ENCODE peak calls at places on chromosome 2, in nine cellular contexts. One of them, this sample, is unnamed.

GRCh38 chr2:236862961-236863728 is 222.5 kb upstream of the COPS8 start:
- DNase-seq in AG09309: peak; percentile 91
- DNase-seq in NB4: no peak
- DNase-seq in astrocyte of the cerebellum: no peak
- DNase-seq in upper lobe of right lung: no peak
- DNase-seq in sigmoid colon: peak; percentile 19
- DNase-seq in cardiac muscle cell: peak; percentile 53
- DNase-seq in cardiac fibroblast: peak; percentile 57
- DNase-seq in ascending aorta: peak; percentile 43
- DNase-seq in this sample: peak; percentile 95

GRCh38 chr2:65420712-65421431 is 11.5 kb downstream of the SPRED2 start:
- DNase-seq in AG09309: no peak
- DNase-seq in NB4: peak; percentile 86
- DNase-seq in astrocyte of the cerebellum: no peak
- DNase-seq in upper lobe of right lung: no peak
- DNase-seq in sigmoid colon: no peak
- DNase-seq in cardiac muscle cell: peak; percentile 60
- DNase-seq in cardiac fibroblast: peak; percentile 68
- DNase-seq in ascending aorta: no peak
- DNase-seq in this sample: peak; percentile 26

GRCh38 chr2:235598842-235599531 is 105.1 kb downstream of the AGAP1 start:
- DNase-seq in AG09309: no peak
- DNase-seq in NB4: no peak
- DNase-seq in astrocyte of the cerebellum: no peak
- DNase-seq in upper lobe of right lung: no peak
- DNase-seq in sigmoid colon: no peak
- DNase-seq in cardiac muscle cell: no peak
- DNase-seq in cardiac fibroblast: no peak
- DNase-seq in ascending aorta: no peak
- DNase-seq in this sample: no peak

GRCh38 chr2:110717734-110718133 is 14.6 kb upstream of the ACOXL start:
- DNase-seq in AG09309: no peak
- DNase-seq in NB4: no peak
- DNase-seq in astrocyte of the cerebellum: no peak
- DNase-seq in upper lobe of right lung: no peak
- DNase-seq in sigmoid colon: no peak
- DNase-seq in cardiac muscle cell: peak; percentile 66
- DNase-seq in cardiac fibroblast: peak; percentile 69
- DNase-seq in ascending aorta: peak; percentile 80
- DNase-seq in this sample: no peak

GRCh38 chr2:177334940-177335543 is 57.5 kb upstream of the AGPS start:
- DNase-seq in AG09309: no peak
- DNase-seq in NB4: peak; percentile 62
- DNase-seq in astrocyte of the cerebellum: peak; percentile 20
- DNase-seq in upper lobe of right lung: no peak
- DNase-seq in sigmoid colon: no peak
- DNase-seq in cardiac muscle cell: peak; percentile 65
- DNase-seq in cardiac fibroblast: peak; percentile 68
- DNase-seq in ascending aorta: no peak
- DNase-seq in this sample: peak; percentile 54

GRCh38 chr2:8607591-8607990 is 74.3 kb upstream of the ID2 start:
- DNase-seq in AG09309: peak; percentile 86
- DNase-seq in NB4: peak; percentile 42
- DNase-seq in astrocyte of the cerebellum: peak; percentile 73
- DNase-seq in upper lobe of right lung: no peak
- DNase-seq in sigmoid colon: no peak
- DNase-seq in cardiac muscle cell: peak; percentile 21
- DNase-seq in cardiac fibroblast: peak; percentile 49
- DNase-seq in ascending aorta: peak; percentile 62
- DNase-seq in this sample: no peak

GRCh38 chr2:146317959-146318358 is 1526.9 kb upstream of the ACVR2A start:
- DNase-seq in AG09309: peak; percentile 88
- DNase-seq in NB4: peak; percentile 50
- DNase-seq in astrocyte of the cerebellum: no peak
- DNase-seq in upper lobe of right lung: no peak
- DNase-seq in sigmoid colon: no peak
- DNase-seq in cardiac muscle cell: peak; percentile 78
- DNase-seq in cardiac fibroblast: peak; percentile 58
- DNase-seq in ascending aorta: no peak
- DNase-seq in this sample: peak; percentile 79

GRCh38 chr2:164725542-164725941 is 104.3 kb upstream of the GRB14 start:
- DNase-seq in AG09309: no peak
- DNase-seq in NB4: no peak
- DNase-seq in astrocyte of the cerebellum: no peak
- DNase-seq in upper lobe of right lung: no peak
- DNase-seq in sigmoid colon: no peak
- DNase-seq in cardiac muscle cell: no peak
- DNase-seq in cardiac fibroblast: no peak
- DNase-seq in ascending aorta: no peak
- DNase-seq in this sample: no peak

GRCh38 chr2:33727361-33728032 is 128.4 kb upstream of the FAM98A start:
- DNase-seq in AG09309: no peak
- DNase-seq in NB4: no peak
- DNase-seq in astrocyte of the cerebellum: no peak
- DNase-seq in upper lobe of right lung: no peak
- DNase-seq in sigmoid colon: no peak
- DNase-seq in cardiac muscle cell: no peak
- DNase-seq in cardiac fibroblast: no peak
- DNase-seq in ascending aorta: no peak
- DNase-seq in this sample: no peak

GRCh38 chr2:66813976-66814375 is 379.1 kb downstream of the MEIS1 start:
- DNase-seq in AG09309: no peak
- DNase-seq in NB4: no peak
- DNase-seq in astrocyte of the cerebellum: no peak
- DNase-seq in upper lobe of right lung: no peak
- DNase-seq in sigmoid colon: no peak
- DNase-seq in cardiac muscle cell: no peak
- DNase-seq in cardiac fibroblast: no peak
- DNase-seq in ascending aorta: no peak
- DNase-seq in this sample: no peak

GRCh38 chr2:16767789-16768188 is 102.2 kb upstream of the CYRIA start:
- DNase-seq in AG09309: no peak
- DNase-seq in NB4: no peak
- DNase-seq in astrocyte of the cerebellum: no peak
- DNase-seq in upper lobe of right lung: no peak
- DNase-seq in sigmoid colon: no peak
- DNase-seq in cardiac muscle cell: no peak
- DNase-seq in cardiac fibroblast: no peak
- DNase-seq in ascending aorta: no peak
- DNase-seq in this sample: no peak

GRCh38 chr2:31032475-31032874 is 105.8 kb downstream of the GALNT14 start:
- DNase-seq in AG09309: no peak
- DNase-seq in NB4: peak; percentile 59
- DNase-seq in astrocyte of the cerebellum: no peak
- DNase-seq in upper lobe of right lung: no peak
- DNase-seq in sigmoid colon: no peak
- DNase-seq in cardiac muscle cell: no peak
- DNase-seq in cardiac fibroblast: no peak
- DNase-seq in ascending aorta: peak; percentile 58
- DNase-seq in this sample: no peak

GRCh38 chr2:196289000-196289399 is 117.6 kb upstream of the STK17B start:
- DNase-seq in AG09309: no peak
- DNase-seq in NB4: no peak
- DNase-seq in astrocyte of the cerebellum: no peak
- DNase-seq in upper lobe of right lung: no peak
- DNase-seq in sigmoid colon: no peak
- DNase-seq in cardiac muscle cell: no peak
- DNase-seq in cardiac fibroblast: no peak
- DNase-seq in ascending aorta: no peak
- DNase-seq in this sample: no peak

GRCh38 chr2:118889995-118890394 is 42.5 kb upstream of the EN1 start:
- DNase-seq in AG09309: no peak
- DNase-seq in NB4: no peak
- DNase-seq in astrocyte of the cerebellum: no peak
- DNase-seq in upper lobe of right lung: no peak
- DNase-seq in sigmoid colon: no peak
- DNase-seq in cardiac muscle cell: no peak
- DNase-seq in cardiac fibroblast: no peak
- DNase-seq in ascending aorta: no peak
- DNase-seq in this sample: no peak

GRCh38 chr2:172084734-172085459 is 410 bp upstream of the DLX1 start:
- DNase-seq in AG09309: peak; percentile 92
- DNase-seq in NB4: peak; percentile 98
- DNase-seq in astrocyte of the cerebellum: peak; percentile 86
- DNase-seq in upper lobe of right lung: no peak
- DNase-seq in sigmoid colon: peak; percentile 86
- DNase-seq in cardiac muscle cell: peak; percentile 95
- DNase-seq in cardiac fibroblast: peak; percentile 94
- DNase-seq in ascending aorta: no peak
- DNase-seq in this sample: peak; percentile 97

DNA sequence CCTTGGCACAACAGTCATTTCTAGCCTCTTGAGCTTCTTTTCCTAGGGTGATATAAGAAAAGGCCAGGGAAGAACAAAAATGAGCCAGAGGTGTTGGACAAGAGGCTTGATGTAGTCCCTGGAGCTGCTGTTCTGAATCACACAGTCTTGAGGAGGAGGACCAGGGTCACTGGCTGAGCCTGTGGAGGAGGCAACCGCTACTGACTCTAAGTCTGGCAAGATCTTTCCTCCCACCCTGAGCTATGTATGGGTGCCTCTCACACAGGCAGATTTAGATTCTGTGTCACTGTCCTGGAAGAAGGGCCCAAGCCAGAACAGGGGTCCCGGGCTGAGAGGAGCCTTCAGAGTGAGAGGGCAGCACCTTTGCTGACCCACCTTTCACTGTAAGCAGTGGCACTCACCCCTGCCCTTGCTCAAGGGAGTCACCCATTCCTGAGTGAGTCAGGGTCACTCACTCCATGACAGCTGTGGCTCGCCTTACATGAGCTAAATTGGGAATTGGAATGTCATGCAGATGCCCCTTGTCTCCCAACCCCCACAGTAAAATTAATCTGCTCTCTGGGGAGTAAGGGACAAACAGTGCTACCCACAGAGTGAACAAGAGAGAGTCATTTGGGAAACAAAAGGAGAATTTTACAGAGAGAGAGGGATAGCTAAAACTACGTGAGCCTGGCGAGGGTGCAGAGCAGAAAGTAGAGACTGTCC is at the start of gene TRIM54:
- DNase-seq in AG09309: no peak
- DNase-seq in NB4: no peak
- DNase-seq in astrocyte of the cerebellum: no peak
- DNase-seq in upper lobe of right lung: no peak
- DNase-seq in sigmoid colon: no peak
- DNase-seq in cardiac muscle cell: no peak
- DNase-seq in cardiac fibroblast: no peak
- DNase-seq in ascending aorta: no peak
- DNase-seq in this sample: no peak
- H3K4me3 ChIP-seq in AG09309: no peak within 1 kb of the TSS
- H3K4me3 ChIP-seq in NB4: no peak within 1 kb of the TSS
- H3K4me3 ChIP-seq in astrocyte of the cerebellum: no peak within 1 kb of the TSS
- H3K4me3 ChIP-seq in upper lobe of right lung: no peak within 1 kb of the TSS
- H3K4me3 ChIP-seq in sigmoid colon: no peak within 1 kb of the TSS
- H3K4me3 ChIP-seq in cardiac muscle cell: peak within 1 kb of the TSS; percentile 17
- H3K4me3 ChIP-seq in cardiac fibroblast: no peak within 1 kb of the TSS
- H3K4me3 ChIP-seq in ascending aorta: no peak within 1 kb of the TSS
- H3K4me3 ChIP-seq in this sample: no peak within 1 kb of the TSS

GRCh38 chr2:13522096-13522495 is 805.4 kb downstream of the TRIB2 start:
- DNase-seq in AG09309: no peak
- DNase-seq in NB4: no peak
- DNase-seq in astrocyte of the cerebellum: no peak
- DNase-seq in upper lobe of right lung: no peak
- DNase-seq in sigmoid colon: no peak
- DNase-seq in cardiac muscle cell: no peak
- DNase-seq in cardiac fibroblast: no peak
- DNase-seq in ascending aorta: no peak
- DNase-seq in this sample: no peak

GRCh38 chr2:13524492-13524891 is 807.8 kb downstream of the TRIB2 start:
- DNase-seq in AG09309: no peak
- DNase-seq in NB4: no peak
- DNase-seq in astrocyte of the cerebellum: no peak
- DNase-seq in upper lobe of right lung: no peak
- DNase-seq in sigmoid colon: no peak
- DNase-seq in cardiac muscle cell: no peak
- DNase-seq in cardiac fibroblast: no peak
- DNase-seq in ascending aorta: no peak
- DNase-seq in this sample: no peak

DNA sequence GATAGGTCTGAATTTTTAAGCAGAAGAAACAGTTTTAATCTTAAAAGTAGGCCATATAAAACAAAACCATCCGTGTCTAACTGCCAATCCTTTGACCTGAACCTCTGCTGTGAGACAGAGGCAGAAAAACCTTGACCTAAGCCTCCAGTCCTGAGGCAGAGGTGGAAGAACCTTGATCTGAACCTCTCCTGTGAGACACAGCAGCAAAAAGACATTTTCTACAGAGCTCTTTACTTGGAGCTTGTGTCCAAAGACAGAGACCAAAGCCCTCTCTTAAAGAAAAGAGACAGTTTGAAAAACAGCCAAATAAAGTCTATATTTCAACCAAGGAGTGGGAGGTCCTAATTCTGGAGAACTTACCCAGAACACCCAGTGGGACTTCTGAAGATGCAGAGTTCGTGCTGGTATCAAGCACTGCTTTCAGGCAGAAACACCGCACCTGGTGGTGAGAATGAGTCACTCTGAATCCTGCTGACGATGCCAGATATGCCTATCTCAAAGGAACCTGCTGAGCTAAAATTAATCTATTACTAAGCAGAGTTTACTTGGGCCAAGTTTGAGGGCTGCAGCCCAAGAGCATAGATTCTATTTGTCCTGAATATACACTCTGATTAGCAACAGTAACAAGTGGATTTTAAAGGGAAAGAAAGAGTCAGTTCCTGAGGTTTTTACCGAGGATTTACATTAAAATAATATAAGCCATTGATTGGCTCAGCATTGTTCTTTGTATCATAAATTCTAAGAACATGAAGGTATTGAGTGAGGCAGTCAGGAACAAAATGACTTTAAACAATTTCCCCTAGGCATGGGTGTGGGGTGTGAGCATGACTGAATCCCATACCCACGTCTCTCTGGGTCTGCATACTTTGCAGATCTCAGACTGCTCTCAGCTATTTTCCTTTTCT is 806.4 kb downstream of the TRIB2 start:
- DNase-seq in AG09309: no peak
- DNase-seq in NB4: no peak
- DNase-seq in astrocyte of the cerebellum: peak; percentile 47
- DNase-seq in upper lobe of right lung: no peak
- DNase-seq in sigmoid colon: no peak
- DNase-seq in cardiac muscle cell: no peak
- DNase-seq in cardiac fibroblast: no peak
- DNase-seq in ascending aorta: no peak
- DNase-seq in this sample: peak; percentile 86
- TF ChIP-seq CTCF in AG09309: no peak
- TF ChIP-seq CTCF in NB4: no peak
- TF ChIP-seq CTCF in astrocyte of the cerebellum: no peak
- TF ChIP-seq CTCF in upper lobe of right lung: no peak
- TF ChIP-seq CTCF in sigmoid colon: no peak
- TF ChIP-seq CTCF in cardiac muscle cell: no peak
- TF ChIP-seq CTCF in cardiac fibroblast: no peak
- TF ChIP-seq CTCF in ascending aorta: no peak
- TF ChIP-seq CTCF in this sample: peak; percentile 37

GRCh38 chr2:85133751-85134254 is 611 bp downstream of the TCF7L1 start:
- DNase-seq in AG09309: no peak
- DNase-seq in NB4: peak; percentile 61
- DNase-seq in astrocyte of the cerebellum: no peak
- DNase-seq in upper lobe of right lung: peak; percentile 79
- DNase-seq in sigmoid colon: peak; percentile 75
- DNase-seq in cardiac muscle cell: peak; percentile 64
- DNase-seq in cardiac fibroblast: peak; percentile 51
- DNase-seq in ascending aorta: peak; percentile 70
- DNase-seq in this sample: peak; percentile 43
- H3K4me3 ChIP-seq in AG09309: peak overlapping the region; percentile 76
- H3K4me3 ChIP-seq in NB4: peak overlapping the region; percentile 38
- H3K4me3 ChIP-seq in astrocyte of the cerebellum: peak overlapping the region; percentile 68
- H3K4me3 ChIP-seq in upper lobe of right lung: peak overlapping the region; percentile 82
- H3K4me3 ChIP-seq in sigmoid colon: peak overlapping the region; percentile 59
- H3K4me3 ChIP-seq in cardiac muscle cell: peak overlapping the region; percentile 57
- H3K4me3 ChIP-seq in cardiac fibroblast: peak overlapping the region; percentile 82
- H3K4me3 ChIP-seq in ascending aorta: peak overlapping the region; percentile 94
- H3K4me3 ChIP-seq in this sample: peak overlapping the region; percentile 85

GRCh38 chr2:114614599-114614998 is 172.2 kb downstream of the DPP10 start:
- DNase-seq in AG09309: no peak
- DNase-seq in NB4: no peak
- DNase-seq in astrocyte of the cerebellum: no peak
- DNase-seq in upper lobe of right lung: no peak
- DNase-seq in sigmoid colon: no peak
- DNase-seq in cardiac muscle cell: no peak
- DNase-seq in cardiac fibroblast: no peak
- DNase-seq in ascending aorta: no peak
- DNase-seq in this sample: no peak
- TF ChIP-seq CTCF in AG09309: no peak
- TF ChIP-seq CTCF in NB4: no peak
- TF ChIP-seq CTCF in astrocyte of the cerebellum: no peak
- TF ChIP-seq CTCF in upper lobe of right lung: no peak
- TF ChIP-seq CTCF in sigmoid colon: no peak
- TF ChIP-seq CTCF in cardiac muscle cell: no peak
- TF ChIP-seq CTCF in cardiac fibroblast: no peak
- TF ChIP-seq CTCF in ascending aorta: no peak
- TF ChIP-seq CTCF in this sample: no peak

This sample was measured in epithelial cell of esophagus.